ENCODE peak calls at places on chromosomes 6 and 20, in four cellular contexts. V is endodermal cell, T is tibial artery, N is MM.1S. R is an unnamed sample.

GRCh38 chr6:157944983-157945931 is 36.4 kb upstream of the SYNJ2 start:
- DNase-seq in V (no peak), T (no peak), N (no peak), R (no peak)

GRCh38 chr6:579339-579738 is 77.6 kb downstream of the HUS1B start:
- DNase-seq in V (no peak), T (no peak), N (no peak), R (peak; percentile 18)

GRCh38 chr20:57629976-57630525 is 9.8 kb upstream of the ZBP1 start:
- DNase-seq in V (no peak), T (no peak), N (no peak), R (no peak)

GRCh38 chr6:140597181-140597580 is 1222.7 kb upstream of the CITED2 start:
- DNase-seq in V (no peak), T (no peak), N (no peak), R (no peak)

GRCh38 chr20:64212750-64213149 is 42.8 kb upstream of the PCMTD2 start:
- DNase-seq in V (no peak), T (no peak), N (no peak), R (no peak)

GRCh38 chr6:153965996-153966395 is 73.0 kb upstream of the OPRM1 start:
- DNase-seq in V (no peak), T (no peak), N (peak; percentile 41), R (no peak)

GRCh38 chr6:57135885-57136284 is 36.2 kb upstream of the BAG2 start:
- DNase-seq in V (no peak), T (no peak), N (no peak), R (no peak)

GRCh38 chr20:20407891-20408805 is 40.2 kb downstream of the INSM1 start:
- DNase-seq in V (no peak), T (no peak), N (no peak), R (peak; percentile 58)

GRCh38 chr6:114085206-114085605 is 114.3 kb upstream of the HDAC2 start:
- DNase-seq in V (no peak), T (no peak), N (no peak), R (no peak)

GRCh38 chr6:98944598-98945011 is 3.1 kb downstream of the FBXL4 start:
- DNase-seq in V (no peak), T (no peak), N (no peak), R (no peak)

GRCh38 chr6:98941319-98941718 is 6.4 kb downstream of the FBXL4 start:
- DNase-seq in V (no peak), T (no peak), N (no peak), R (no peak)

GRCh38 chr6:98944168-98944567 is 3.6 kb downstream of the FBXL4 start:
- DNase-seq in V (no peak), T (no peak), N (no peak), R (no peak)

GRCh38 chr6:98945311-98946005 is 2.3 kb downstream of the FBXL4 start:
- DNase-seq in V (no peak), T (no peak), N (no peak), R (no peak)

DNA sequence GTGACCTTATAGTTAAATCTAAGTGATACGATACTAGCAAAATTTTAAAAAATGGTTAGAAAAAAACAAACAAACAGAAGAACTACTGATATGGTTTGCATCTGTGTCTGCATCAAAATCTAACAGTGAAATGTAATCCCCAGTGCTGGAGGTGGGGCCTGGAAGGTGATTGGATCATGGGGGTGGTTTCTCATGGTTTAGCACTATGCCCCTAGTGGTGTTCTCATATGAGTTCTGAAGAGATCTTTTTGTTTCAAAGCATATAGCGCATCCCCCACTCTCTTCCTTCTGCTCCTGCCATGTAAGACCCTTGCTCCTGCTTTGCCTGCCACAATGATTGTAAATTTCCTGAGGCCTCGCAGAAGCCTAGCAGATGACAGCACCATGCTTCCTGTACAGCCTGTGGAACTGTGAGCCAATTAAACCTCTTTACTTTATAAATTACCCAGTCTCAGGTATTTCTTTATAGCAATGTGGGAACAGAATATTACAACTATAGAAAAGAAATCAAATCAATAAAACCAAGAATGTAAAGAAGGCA is 5.4 kb downstream of the FBXL4 start:
- DNase-seq in V (no peak), T (no peak), N (no peak), R (no peak)
- TF ChIP-seq CTCF in V (peak; percentile 41), T (no peak), N (peak; percentile 13), R (peak; percentile 30)

GRCh38 chr6:34308483-34308882 is 59.7 kb upstream of the SMIM29 start:
- DNase-seq in V (no peak), T (no peak), N (no peak), R (no peak)
- H3K36me3 ChIP-seq in V (no peaks in the 10 kb centered on the region), T (no peaks in the 10 kb centered on the region), N (no peaks in the 10 kb centered on the region), R (no peaks in the 10 kb centered on the region)

GRCh38 chr20:23049201-23049932 is at the start of gene THBD:
- DNase-seq in V (peak; percentile 85), T (peak; percentile 88), N (no peak), R (no peak)

GRCh38 chr20:23047738-23048214 is 1.7 kb downstream of the THBD start:
- DNase-seq in V (peak; percentile 82), T (no peak), N (no peak), R (no peak)

GRCh38 chr20:23046431-23046830 is 3.0 kb downstream of the THBD start:
- DNase-seq in V (no peak), T (no peak), N (no peak), R (no peak)

GRCh38 chr20:23048283-23049200 is 930 bp downstream of the THBD start:
- DNase-seq in V (peak; percentile 90), T (peak; percentile 48), N (no peak), R (no peak)

DNA sequence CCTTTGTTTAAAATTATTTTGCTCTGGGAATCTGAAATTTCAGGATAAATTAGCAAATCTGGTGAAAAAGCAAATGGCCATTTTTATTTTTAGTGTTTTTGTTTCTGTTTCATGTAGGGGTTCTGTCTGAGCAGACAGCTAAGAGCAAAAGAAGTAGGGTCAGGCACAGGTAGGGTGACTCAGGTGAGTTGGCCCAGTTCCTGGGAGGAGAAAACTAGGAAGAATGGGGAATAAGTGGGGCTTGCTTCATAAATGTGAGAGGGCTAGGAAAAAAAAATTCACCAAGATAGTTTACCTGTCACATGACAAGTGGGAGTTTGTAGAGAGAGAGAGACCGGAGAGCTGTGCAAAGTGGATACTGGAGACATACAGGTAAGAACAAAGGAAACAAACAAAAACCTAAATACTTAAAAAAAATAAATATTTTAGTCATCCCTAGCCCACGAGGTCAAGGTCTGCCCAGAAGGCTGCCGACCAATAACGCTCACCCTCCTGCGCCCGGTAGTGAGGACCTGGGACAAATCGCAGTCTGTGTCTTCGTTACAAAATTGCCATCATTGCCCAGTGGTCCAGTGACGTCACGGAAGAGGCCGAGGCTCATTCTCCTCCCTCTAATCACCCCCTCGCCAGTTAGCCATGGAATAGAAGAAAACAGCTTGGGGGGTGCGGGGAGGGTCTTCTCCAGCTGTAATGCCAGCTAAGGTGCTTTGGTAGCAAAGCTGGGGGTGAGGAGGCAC is 2.3 kb downstream of the THBD start:
- DNase-seq in V (no peak), T (no peak), N (no peak), R (no peak)
- H3K4me3 ChIP-seq in V (no peak overlapping the region), T (peak overlapping the region; percentile 82), N (no peak overlapping the region), R (no peak overlapping the region)

GRCh38 chr6:17847203-17847602 is 140.2 kb downstream of the KIF13A start:
- DNase-seq in V (peak; percentile 34), T (no peak), N (no peak), R (no peak)
- TF ChIP-seq CTCF in V (no peak), T (no peak), N (no peak), R (no peak)

GRCh38 chr20:63208346-63208924 is 7.5 kb downstream of the YTHDF1 start:
- DNase-seq in V (no peak), T (no peak), N (no peak), R (no peak)
- H3K36me3 ChIP-seq in V (peaks cover 90% of the 10 kb centered on the region), T (peaks cover 99% of the 10 kb centered on the region), N (peaks cover 17% of the 10 kb centered on the region), R (peaks cover 93% of the 10 kb centered on the region)

GRCh38 chr6:2854394-2854982 is 12.8 kb upstream of the SERPINB1 start:
- DNase-seq in V (peak; percentile 51), T (no peak), N (no peak), R (no peak)
- H3K4me3 ChIP-seq in V (no peak overlapping the region), T (peak overlapping the region; percentile 47), N (peak overlapping the region; percentile 15), R (no peak overlapping the region)

R was measured in BE2C.